ENCODE peak calls at places on chromosomes 5 and 9, in eight cellular contexts. L is nephron progenitor cell; U is mesendoderm; J is NCI-H1417; Z is choroid plexus epithelial cell; F is Caki2; A is central memory CD4-positive, alpha-beta T cell; V is renal cortical epithelial cell. E is an unnamed sample.

GRCh38 chr9:96555567-96556386 is 63.9 kb downstream of the CDC14B start:
- DNase-seq in F (no peak), A (no peak), U (no peak), V (peak; percentile 33), J (no peak), Z (peak; percentile 13), L (no peak), E (no peak)

GRCh38 chr9:93237535-93237934 is 53.6 kb downstream of the WNK2 start:
- DNase-seq in L (no peak), Z (no peak), V (no peak), J (no peak), A (no peak), F (no peak), U (no peak), E (no peak)

GRCh38 chr5:56683733-56684132 is 131.6 kb upstream of the MAP3K1 start:
- DNase-seq in U (no peak), V (no peak), F (no peak), A (no peak), J (no peak), L (no peak), Z (no peak), E (no peak)

GRCh38 chr5:54838843-54839242 is 146.6 kb downstream of the ESM1 start:
- DNase-seq in V (no peak), U (no peak), Z (no peak), A (no peak), J (peak; percentile 88), F (no peak), L (no peak), E (no peak)

GRCh38 chr9:75130621-75131020 is 42.3 kb downstream of the OSTF1 start:
- DNase-seq in V (no peak), A (no peak), F (no peak), Z (peak; percentile 31), L (no peak), U (no peak), J (no peak), E (no peak)

GRCh38 chr5:14225173-14225834 is 82.2 kb downstream of the TRIO start:
- DNase-seq in J (no peak), V (no peak), U (no peak), Z (no peak), L (no peak), F (no peak), A (no peak), E (no peak)

GRCh38 chr9:127168756-127169506 is 46.5 kb upstream of the ANGPTL2 start:
- DNase-seq in Z (peak; percentile 70), J (no peak), F (no peak), U (no peak), V (no peak), A (no peak), L (no peak), E (peak; percentile 23)

GRCh38 chr9:137046094-137046787 is at the start of gene NPDC1:
- DNase-seq in V (peak; percentile 51), J (peak; percentile 95), Z (peak; percentile 68), L (peak; percentile 94), F (peak; percentile 79), U (peak; percentile 90), A (peak; percentile 71), E (peak; percentile 80)

GRCh38 chr5:120613729-120614128 is 149.6 kb downstream of the PRR16 start:
- DNase-seq in L (no peak), J (no peak), Z (peak; percentile 26), A (no peak), V (peak; percentile 87), F (no peak), U (no peak), E (no peak)

GRCh38 chr5:149485655-149486615 is 65.3 kb downstream of the CSNK1A1 start:
- DNase-seq in U (peak; percentile 71), Z (peak; percentile 98), F (peak; percentile 92), L (no peak), J (peak; percentile 10), A (no peak), V (peak; percentile 100), E (no peak)